ENCODE peak calls at places on chromosomes 7 and 10, in ten cellular contexts. One of them, this sample, is unnamed.

GRCh38 chr10:26987851-26988250 is 112.4 kb downstream of the ANKRD26 start:
- DNase-seq in mucosa of descending colon: no peak
- DNase-seq in ELR: no peak
- DNase-seq in H4: no peak
- DNase-seq in T follicular helper cell: no peak
- DNase-seq in cerebellar cortex: no peak
- DNase-seq in HFFc6: no peak
- DNase-seq in psoas muscle: no peak
- DNase-seq in stimulated activated naive CD4-positive, alpha-beta T cell: no peak
- DNase-seq in activated naive CD8-positive, alpha-beta T cell treated with anti-CD3 and anti-CD28 coated beads, Interleukin-2, amount 50 U/mL, for 24 hours: no peak
- DNase-seq in this sample: no peak

GRCh38 chr7:3888096-3888495 is 587.0 kb downstream of the SDK1 start:
- DNase-seq in HFFc6: no peak
- DNase-seq in stimulated activated naive CD4-positive, alpha-beta T cell: no peak
- DNase-seq in psoas muscle: peak
- DNase-seq in cerebellar cortex: no peak
- DNase-seq in ELR: no peak
- DNase-seq in T follicular helper cell: no peak
- DNase-seq in activated naive CD8-positive, alpha-beta T cell treated with anti-CD3 and anti-CD28 coated beads, Interleukin-2, amount 50 U/mL, for 24 hours: no peak
- DNase-seq in mucosa of descending colon: no peak
- DNase-seq in H4: no peak
- DNase-seq in this sample: no peak

GRCh38 chr7:50685445-50686070 is 97.1 kb downstream of the GRB10 start:
- DNase-seq in activated naive CD8-positive, alpha-beta T cell treated with anti-CD3 and anti-CD28 coated beads, Interleukin-2, amount 50 U/mL, for 24 hours: no peak
- DNase-seq in T follicular helper cell: no peak
- DNase-seq in cerebellar cortex: peak
- DNase-seq in H4: no peak
- DNase-seq in ELR: no peak
- DNase-seq in mucosa of descending colon: no peak
- DNase-seq in HFFc6: no peak
- DNase-seq in psoas muscle: no peak
- DNase-seq in stimulated activated naive CD4-positive, alpha-beta T cell: no peak
- DNase-seq in this sample: no peak

GRCh38 chr10:76884673-76885275 is 752.8 kb downstream of the KCNMA1 start:
- DNase-seq in cerebellar cortex: no peak
- DNase-seq in HFFc6: no peak
- DNase-seq in psoas muscle: no peak
- DNase-seq in activated naive CD8-positive, alpha-beta T cell treated with anti-CD3 and anti-CD28 coated beads, Interleukin-2, amount 50 U/mL, for 24 hours: no peak
- DNase-seq in mucosa of descending colon: no peak
- DNase-seq in stimulated activated naive CD4-positive, alpha-beta T cell: no peak
- DNase-seq in T follicular helper cell: no peak
- DNase-seq in ELR: no peak
- DNase-seq in H4: no peak
- DNase-seq in this sample: no peak

GRCh38 chr10:131043039-131043691 is 268.4 kb downstream of the TCERG1L start:
- DNase-seq in ELR: no peak
- DNase-seq in activated naive CD8-positive, alpha-beta T cell treated with anti-CD3 and anti-CD28 coated beads, Interleukin-2, amount 50 U/mL, for 24 hours: no peak
- DNase-seq in stimulated activated naive CD4-positive, alpha-beta T cell: no peak
- DNase-seq in cerebellar cortex: peak
- DNase-seq in H4: no peak
- DNase-seq in T follicular helper cell: no peak
- DNase-seq in mucosa of descending colon: no peak
- DNase-seq in psoas muscle: no peak
- DNase-seq in HFFc6: no peak
- DNase-seq in this sample: no peak

GRCh38 chr10:30040597-30040996 is 18.8 kb downstream of the JCAD start:
- DNase-seq in T follicular helper cell: no peak
- DNase-seq in cerebellar cortex: no peak
- DNase-seq in psoas muscle: no peak
- DNase-seq in mucosa of descending colon: no peak
- DNase-seq in ELR: no peak
- DNase-seq in H4: no peak
- DNase-seq in stimulated activated naive CD4-positive, alpha-beta T cell: no peak
- DNase-seq in activated naive CD8-positive, alpha-beta T cell treated with anti-CD3 and anti-CD28 coated beads, Interleukin-2, amount 50 U/mL, for 24 hours: no peak
- DNase-seq in HFFc6: no peak
- DNase-seq in this sample: no peak

GRCh38 chr10:50627443-50627842 is 3.7 kb upstream of the SGMS1 start:
- DNase-seq in mucosa of descending colon: no peak
- DNase-seq in H4: no peak
- DNase-seq in ELR: no peak
- DNase-seq in T follicular helper cell: no peak
- DNase-seq in stimulated activated naive CD4-positive, alpha-beta T cell: no peak
- DNase-seq in psoas muscle: no peak
- DNase-seq in cerebellar cortex: no peak
- DNase-seq in HFFc6: no peak
- DNase-seq in activated naive CD8-positive, alpha-beta T cell treated with anti-CD3 and anti-CD28 coated beads, Interleukin-2, amount 50 U/mL, for 24 hours: no peak
- DNase-seq in this sample: no peak

GRCh38 chr7:53035499-53036412 is at the start of gene POM121L12:
- DNase-seq in mucosa of descending colon: no peak
- DNase-seq in stimulated activated naive CD4-positive, alpha-beta T cell: no peak
- DNase-seq in cerebellar cortex: no peak
- DNase-seq in HFFc6: no peak
- DNase-seq in H4: no peak
- DNase-seq in T follicular helper cell: no peak
- DNase-seq in activated naive CD8-positive, alpha-beta T cell treated with anti-CD3 and anti-CD28 coated beads, Interleukin-2, amount 50 U/mL, for 24 hours: no peak
- DNase-seq in psoas muscle: no peak
- DNase-seq in ELR: no peak
- DNase-seq in this sample: no peak

GRCh38 chr7:64630496-64630895 is 35.4 kb upstream of the ZNF107 start:
- DNase-seq in ELR: peak
- DNase-seq in HFFc6: peak
- DNase-seq in mucosa of descending colon: no peak
- DNase-seq in cerebellar cortex: peak
- DNase-seq in H4: no peak
- DNase-seq in T follicular helper cell: no peak
- DNase-seq in psoas muscle: no peak
- DNase-seq in stimulated activated naive CD4-positive, alpha-beta T cell: no peak
- DNase-seq in activated naive CD8-positive, alpha-beta T cell treated with anti-CD3 and anti-CD28 coated beads, Interleukin-2, amount 50 U/mL, for 24 hours: no peak
- DNase-seq in this sample: peak

GRCh38 chr7:4131043-4131442 is 551.1 kb upstream of the FOXK1 start:
- DNase-seq in mucosa of descending colon: no peak
- DNase-seq in activated naive CD8-positive, alpha-beta T cell treated with anti-CD3 and anti-CD28 coated beads, Interleukin-2, amount 50 U/mL, for 24 hours: no peak
- DNase-seq in stimulated activated naive CD4-positive, alpha-beta T cell: no peak
- DNase-seq in H4: no peak
- DNase-seq in cerebellar cortex: no peak
- DNase-seq in psoas muscle: no peak
- DNase-seq in HFFc6: no peak
- DNase-seq in ELR: no peak
- DNase-seq in T follicular helper cell: no peak
- DNase-seq in this sample: no peak

GRCh38 chr7:102322202-102322715 is 34.0 kb downstream of the SPDYE6 start:
- DNase-seq in psoas muscle: no peak
- DNase-seq in ELR: no peak
- DNase-seq in stimulated activated naive CD4-positive, alpha-beta T cell: no peak
- DNase-seq in H4: no peak
- DNase-seq in activated naive CD8-positive, alpha-beta T cell treated with anti-CD3 and anti-CD28 coated beads, Interleukin-2, amount 50 U/mL, for 24 hours: no peak
- DNase-seq in mucosa of descending colon: no peak
- DNase-seq in HFFc6: no peak
- DNase-seq in T follicular helper cell: no peak
- DNase-seq in cerebellar cortex: no peak
- DNase-seq in this sample: no peak

GRCh38 chr7:131533151-131533559 is 23.3 kb downstream of the PODXL start:
- DNase-seq in cerebellar cortex: no peak
- DNase-seq in activated naive CD8-positive, alpha-beta T cell treated with anti-CD3 and anti-CD28 coated beads, Interleukin-2, amount 50 U/mL, for 24 hours: no peak
- DNase-seq in psoas muscle: no peak
- DNase-seq in HFFc6: no peak
- DNase-seq in T follicular helper cell: no peak
- DNase-seq in stimulated activated naive CD4-positive, alpha-beta T cell: no peak
- DNase-seq in H4: no peak
- DNase-seq in ELR: no peak
- DNase-seq in mucosa of descending colon: peak
- DNase-seq in this sample: no peak

GRCh38 chr10:129962558-129963075 is 1.5 kb downstream of the EBF3 start:
- DNase-seq in cerebellar cortex: no peak
- DNase-seq in stimulated activated naive CD4-positive, alpha-beta T cell: no peak
- DNase-seq in mucosa of descending colon: no peak
- DNase-seq in activated naive CD8-positive, alpha-beta T cell treated with anti-CD3 and anti-CD28 coated beads, Interleukin-2, amount 50 U/mL, for 24 hours: no peak
- DNase-seq in psoas muscle: no peak
- DNase-seq in T follicular helper cell: no peak
- DNase-seq in H4: no peak
- DNase-seq in ELR: no peak
- DNase-seq in HFFc6: no peak
- DNase-seq in this sample: no peak

GRCh38 chr10:31816318-31816717 is 112.3 kb downstream of the ARHGAP12 start:
- DNase-seq in activated naive CD8-positive, alpha-beta T cell treated with anti-CD3 and anti-CD28 coated beads, Interleukin-2, amount 50 U/mL, for 24 hours: no peak
- DNase-seq in T follicular helper cell: no peak
- DNase-seq in cerebellar cortex: no peak
- DNase-seq in stimulated activated naive CD4-positive, alpha-beta T cell: no peak
- DNase-seq in H4: no peak
- DNase-seq in HFFc6: peak
- DNase-seq in mucosa of descending colon: no peak
- DNase-seq in ELR: peak
- DNase-seq in psoas muscle: no peak
- DNase-seq in this sample: peak

GRCh38 chr7:3504384-3504783 is 203.3 kb downstream of the SDK1 start:
- DNase-seq in mucosa of descending colon: no peak
- DNase-seq in stimulated activated naive CD4-positive, alpha-beta T cell: no peak
- DNase-seq in T follicular helper cell: no peak
- DNase-seq in H4: no peak
- DNase-seq in activated naive CD8-positive, alpha-beta T cell treated with anti-CD3 and anti-CD28 coated beads, Interleukin-2, amount 50 U/mL, for 24 hours: no peak
- DNase-seq in cerebellar cortex: no peak
- DNase-seq in HFFc6: no peak
- DNase-seq in psoas muscle: no peak
- DNase-seq in ELR: no peak
- DNase-seq in this sample: no peak

GRCh38 chr10:16891375-16892313 is 74.4 kb upstream of the RSU1 start:
- DNase-seq in mucosa of descending colon: peak
- DNase-seq in HFFc6: peak
- DNase-seq in stimulated activated naive CD4-positive, alpha-beta T cell: no peak
- DNase-seq in ELR: peak
- DNase-seq in activated naive CD8-positive, alpha-beta T cell treated with anti-CD3 and anti-CD28 coated beads, Interleukin-2, amount 50 U/mL, for 24 hours: peak
- DNase-seq in cerebellar cortex: peak
- DNase-seq in T follicular helper cell: peak
- DNase-seq in H4: peak
- DNase-seq in psoas muscle: peak
- DNase-seq in this sample: peak

GRCh38 chr7:83550100-83550499 is 98.8 kb downstream of the SEMA3E start:
- DNase-seq in cerebellar cortex: no peak
- DNase-seq in activated naive CD8-positive, alpha-beta T cell treated with anti-CD3 and anti-CD28 coated beads, Interleukin-2, amount 50 U/mL, for 24 hours: no peak
- DNase-seq in psoas muscle: no peak
- DNase-seq in HFFc6: peak
- DNase-seq in H4: no peak
- DNase-seq in mucosa of descending colon: no peak
- DNase-seq in T follicular helper cell: no peak
- DNase-seq in stimulated activated naive CD4-positive, alpha-beta T cell: no peak
- DNase-seq in ELR: peak
- DNase-seq in this sample: peak

GRCh38 chr10:103800789-103801540 is 54.4 kb downstream of the SH3PXD2A start:
- DNase-seq in T follicular helper cell: no peak
- DNase-seq in mucosa of descending colon: no peak
- DNase-seq in HFFc6: peak
- DNase-seq in ELR: peak
- DNase-seq in stimulated activated naive CD4-positive, alpha-beta T cell: no peak
- DNase-seq in activated naive CD8-positive, alpha-beta T cell treated with anti-CD3 and anti-CD28 coated beads, Interleukin-2, amount 50 U/mL, for 24 hours: peak
- DNase-seq in H4: peak
- DNase-seq in psoas muscle: no peak
- DNase-seq in cerebellar cortex: no peak
- DNase-seq in this sample: no peak

GRCh38 chr7:80830584-80831319 is 88.1 kb downstream of the SEMA3C start:
- DNase-seq in stimulated activated naive CD4-positive, alpha-beta T cell: no peak
- DNase-seq in HFFc6: no peak
- DNase-seq in cerebellar cortex: no peak
- DNase-seq in T follicular helper cell: no peak
- DNase-seq in ELR: no peak
- DNase-seq in activated naive CD8-positive, alpha-beta T cell treated with anti-CD3 and anti-CD28 coated beads, Interleukin-2, amount 50 U/mL, for 24 hours: no peak
- DNase-seq in psoas muscle: no peak
- DNase-seq in H4: peak
- DNase-seq in mucosa of descending colon: no peak
- DNase-seq in this sample: peak

GRCh38 chr7:2049782-2050510 is 182.8 kb downstream of the MAD1L1 start:
- DNase-seq in T follicular helper cell: no peak
- DNase-seq in stimulated activated naive CD4-positive, alpha-beta T cell: no peak
- DNase-seq in H4: no peak
- DNase-seq in activated naive CD8-positive, alpha-beta T cell treated with anti-CD3 and anti-CD28 coated beads, Interleukin-2, amount 50 U/mL, for 24 hours: peak
- DNase-seq in psoas muscle: peak
- DNase-seq in HFFc6: no peak
- DNase-seq in cerebellar cortex: no peak
- DNase-seq in ELR: no peak
- DNase-seq in mucosa of descending colon: no peak
- DNase-seq in this sample: no peak

GRCh38 chr7:133679977-133680376 is 427.1 kb downstream of the EXOC4 start:
- DNase-seq in H4: no peak
- DNase-seq in HFFc6: no peak
- DNase-seq in activated naive CD8-positive, alpha-beta T cell treated with anti-CD3 and anti-CD28 coated beads, Interleukin-2, amount 50 U/mL, for 24 hours: no peak
- DNase-seq in cerebellar cortex: no peak
- DNase-seq in stimulated activated naive CD4-positive, alpha-beta T cell: no peak
- DNase-seq in psoas muscle: no peak
- DNase-seq in ELR: no peak
- DNase-seq in mucosa of descending colon: no peak
- DNase-seq in T follicular helper cell: no peak
- DNase-seq in this sample: no peak

GRCh38 chr10:84190621-84191020 is 3.7 kb upstream of the CDHR1 start:
- DNase-seq in psoas muscle: no peak
- DNase-seq in H4: no peak
- DNase-seq in mucosa of descending colon: no peak
- DNase-seq in T follicular helper cell: no peak
- DNase-seq in activated naive CD8-positive, alpha-beta T cell treated with anti-CD3 and anti-CD28 coated beads, Interleukin-2, amount 50 U/mL, for 24 hours: no peak
- DNase-seq in HFFc6: no peak
- DNase-seq in ELR: no peak
- DNase-seq in stimulated activated naive CD4-positive, alpha-beta T cell: no peak
- DNase-seq in cerebellar cortex: no peak
- DNase-seq in this sample: no peak

GRCh38 chr7:31882187-31882586 is 188.0 kb downstream of the PDE1C start:
- DNase-seq in activated naive CD8-positive, alpha-beta T cell treated with anti-CD3 and anti-CD28 coated beads, Interleukin-2, amount 50 U/mL, for 24 hours: no peak
- DNase-seq in ELR: no peak
- DNase-seq in psoas muscle: no peak
- DNase-seq in mucosa of descending colon: no peak
- DNase-seq in cerebellar cortex: peak
- DNase-seq in stimulated activated naive CD4-positive, alpha-beta T cell: no peak
- DNase-seq in HFFc6: no peak
- DNase-seq in H4: peak
- DNase-seq in T follicular helper cell: no peak
- DNase-seq in this sample: peak

GRCh38 chr7:47581442-47581820 is 480 bp downstream of the TNS3 start:
- DNase-seq in mucosa of descending colon: peak
- DNase-seq in cerebellar cortex: no peak
- DNase-seq in activated naive CD8-positive, alpha-beta T cell treated with anti-CD3 and anti-CD28 coated beads, Interleukin-2, amount 50 U/mL, for 24 hours: no peak
- DNase-seq in stimulated activated naive CD4-positive, alpha-beta T cell: no peak
- DNase-seq in ELR: peak
- DNase-seq in T follicular helper cell: no peak
- DNase-seq in psoas muscle: no peak
- DNase-seq in HFFc6: no peak
- DNase-seq in H4: no peak
- DNase-seq in this sample: no peak

GRCh38 chr10:100025528-100026070 is 15.9 kb upstream of the DNMBP start:
- DNase-seq in ELR: no peak
- DNase-seq in mucosa of descending colon: no peak
- DNase-seq in psoas muscle: no peak
- DNase-seq in HFFc6: no peak
- DNase-seq in H4: no peak
- DNase-seq in cerebellar cortex: no peak
- DNase-seq in T follicular helper cell: no peak
- DNase-seq in stimulated activated naive CD4-positive, alpha-beta T cell: no peak
- DNase-seq in activated naive CD8-positive, alpha-beta T cell treated with anti-CD3 and anti-CD28 coated beads, Interleukin-2, amount 50 U/mL, for 24 hours: no peak
- DNase-seq in this sample: no peak

GRCh38 chr7:78015574-78016260 is 217.1 kb downstream of the PHTF2 start:
- DNase-seq in HFFc6: no peak
- DNase-seq in cerebellar cortex: no peak
- DNase-seq in T follicular helper cell: no peak
- DNase-seq in mucosa of descending colon: no peak
- DNase-seq in ELR: no peak
- DNase-seq in stimulated activated naive CD4-positive, alpha-beta T cell: no peak
- DNase-seq in H4: no peak
- DNase-seq in psoas muscle: no peak
- DNase-seq in activated naive CD8-positive, alpha-beta T cell treated with anti-CD3 and anti-CD28 coated beads, Interleukin-2, amount 50 U/mL, for 24 hours: no peak
- DNase-seq in this sample: no peak

GRCh38 chr10:101285519-101286070 is 56.3 kb upstream of the LBX1 start:
- DNase-seq in HFFc6: no peak
- DNase-seq in T follicular helper cell: no peak
- DNase-seq in mucosa of descending colon: no peak
- DNase-seq in activated naive CD8-positive, alpha-beta T cell treated with anti-CD3 and anti-CD28 coated beads, Interleukin-2, amount 50 U/mL, for 24 hours: no peak
- DNase-seq in ELR: no peak
- DNase-seq in psoas muscle: no peak
- DNase-seq in H4: no peak
- DNase-seq in cerebellar cortex: no peak
- DNase-seq in stimulated activated naive CD4-positive, alpha-beta T cell: no peak
- DNase-seq in this sample: no peak

GRCh38 chr10:120729508-120729907 is 121.7 kb upstream of the WDR11 start:
- DNase-seq in psoas muscle: no peak
- DNase-seq in cerebellar cortex: no peak
- DNase-seq in activated naive CD8-positive, alpha-beta T cell treated with anti-CD3 and anti-CD28 coated beads, Interleukin-2, amount 50 U/mL, for 24 hours: no peak
- DNase-seq in HFFc6: no peak
- DNase-seq in ELR: no peak
- DNase-seq in stimulated activated naive CD4-positive, alpha-beta T cell: no peak
- DNase-seq in T follicular helper cell: no peak
- DNase-seq in H4: no peak
- DNase-seq in mucosa of descending colon: no peak
- DNase-seq in this sample: no peak

This sample was measured in HCEC 1CT.